ENCODE peak calls at places on chromosomes 2 and 18, in four cellular contexts. Q is prostate gland, E is KBM-7, P is AG10803. B is an unnamed sample.

GRCh38 chr18:58005036-58005435 is 39.0 kb upstream of the NEDD4L start:
- DNase-seq in P (peak; percentile 13), E (no peak), Q (no peak), B (no peak)

GRCh38 chr2:85011747-85012146 is 40.8 kb downstream of the KCMF1 start:
- DNase-seq in P (no peak), Q (no peak), E (no peak), B (no peak)

GRCh38 chr18:32688821-32689220 is 84.0 kb downstream of the KLHL14 start:
- DNase-seq in Q (no peak), E (no peak), P (no peak), B (no peak)

GRCh38 chr2:26757873-26758789 is 6.0 kb upstream of the SLC35F6 start:
- DNase-seq in P (peak; percentile 99), Q (peak; percentile 60), E (peak; percentile 61), B (peak; percentile 89)

GRCh38 chr18:63422087-63422861 is at the start of gene VPS4B:
- DNase-seq in E (peak; percentile 100), P (peak; percentile 99), Q (peak; percentile 99), B (peak; percentile 99)

GRCh38 chr2:159944874-159945273 is 117.5 kb downstream of the PLA2R1 start:
- DNase-seq in P (no peak), E (no peak), Q (no peak), B (no peak)

GRCh38 chr2:239440511-239440959 is 39.7 kb upstream of the HDAC4 start:
- DNase-seq in Q (no peak), E (no peak), P (no peak), B (no peak)

GRCh38 chr18:78642561-78643398 is 336.8 kb upstream of the SALL3 start:
- DNase-seq in P (no peak), Q (no peak), E (peak; percentile 64), B (peak; percentile 98)

GRCh38 chr2:54416166-54416798 is 39.8 kb upstream of the SPTBN1 start:
- DNase-seq in Q (peak; percentile 33), P (no peak), E (peak; percentile 90), B (peak; percentile 23)

B was measured in MV-4-11.